ENCODE peak calls at places on chromosomes 4 and X, in eight cellular contexts. K is fibroblast of the aortic adventitia; P is NT2/D1; T is NCI-H345; E is naive thymus-derived CD4-positive, alpha-beta T cell; M is substantia nigra; U is CD8-positive, alpha-beta T cell; C is retina. G is an unnamed sample.

GRCh38 chr4:169314906-169315305 is 44.1 kb upstream of the SH3RF1 start:
- DNase-seq in K (peak; percentile 58), P (no peak), T (peak; percentile 82), E (no peak), M (peak; percentile 7), U (no peak), C (no peak), G (no peak)

GRCh38 chrX:38277136-38277535 is 50.2 kb downstream of the RPGR start:
- DNase-seq in K (no peak), P (no peak), T (no peak), E (no peak), M (no peak), U (no peak), C (no peak), G (no peak)

GRCh38 chr4:87967193-87967592 is 8.3 kb upstream of the SPP1 start:
- DNase-seq in K (no peak), P (no peak), T (peak; percentile 2), E (no peak), M (no peak), U (no peak), C (no peak), G (no peak)

GRCh38 chr4:139903845-139904244 is 238.2 kb downstream of the MGST2 start:
- DNase-seq in K (no peak), P (no peak), T (no peak), E (no peak), M (no peak), U (no peak), C (no peak), G (no peak)

GRCh38 chrX:48736303-48736702 is 25.2 kb upstream of the GLOD5 start:
- DNase-seq in K (no peak), P (no peak), T (no peak), E (peak; percentile 19), M (no peak), U (no peak), C (no peak), G (no peak)

GRCh38 chr4:129545599-129546278 is 449.8 kb downstream of the C4orf33 start:
- DNase-seq in K (peak; percentile 78), P (no peak), T (peak; percentile 12), E (no peak), M (no peak), U (no peak), C (no peak), G (peak; percentile 6)

GRCh38 chrX:86148024-86148511 is at the start of gene DACH2:
- DNase-seq in K (peak; percentile 16), P (peak; percentile 79), T (peak; percentile 53), E (peak; percentile 2), M (peak; percentile 54), U (peak; percentile 10), C (peak; percentile 82), G (no peak)

GRCh38 chrX:154486396-154487207 is at the start of gene UBL4A:
- DNase-seq in K (peak; percentile 15), P (no peak), T (peak; percentile 45), E (peak; percentile 40), M (no peak), U (peak; percentile 51), C (peak; percentile 69), G (no peak)

GRCh38 chrX:94265323-94265722 is 591.3 kb downstream of the FAM133A start:
- DNase-seq in K (no peak), P (no peak), T (no peak), E (no peak), M (no peak), U (no peak), C (no peak), G (no peak)

GRCh38 chrX:30793767-30794103 is 95.3 kb downstream of the TAB3 start:
- DNase-seq in K (no peak), P (no peak), T (no peak), E (no peak), M (no peak), U (no peak), C (no peak), G (no peak)

GRCh38 chr4:171880136-171880535 is 66.9 kb downstream of the GALNTL6 start:
- DNase-seq in K (no peak), P (no peak), T (no peak), E (no peak), M (no peak), U (no peak), C (no peak), G (peak; percentile 82)

GRCh38 chrX:101347859-101348451 is 587 bp downstream of the TIMM8A start:
- DNase-seq in K (peak; percentile 33), P (no peak), T (no peak), E (no peak), M (no peak), U (no peak), C (peak; percentile 1), G (no peak)

GRCh38 chr4:98908182-98908581 is 20.8 kb downstream of the EIF4E start:
- DNase-seq in K (no peak), P (no peak), T (no peak), E (no peak), M (no peak), U (no peak), C (no peak), G (no peak)

GRCh38 chr4:24067781-24068193 is 177.9 kb upstream of the PPARGC1A start:
- DNase-seq in K (peak; percentile 14), P (peak; percentile 6), T (no peak), E (no peak), M (no peak), U (no peak), C (peak; percentile 74), G (peak; percentile 30)

GRCh38 chrX:108397627-108398392 is 40.4 kb downstream of the COL4A6 start:
- DNase-seq in K (peak; percentile 66), P (no peak), T (no peak), E (no peak), M (no peak), U (no peak), C (no peak), G (no peak)

GRCh38 chr4:127623755-127624087 is 9.0 kb upstream of the INTU start:
- DNase-seq in K (peak; percentile 27), P (no peak), T (no peak), E (no peak), M (peak; percentile 10), U (no peak), C (no peak), G (no peak)

GRCh38 chrX:47191331-47191730 is 2.3 kb upstream of the UBA1 start:
- DNase-seq in K (no peak), P (no peak), T (peak; percentile 72), E (peak; percentile 18), M (no peak), U (peak; percentile 51), C (peak; percentile 44), G (no peak)

GRCh38 chr4:3607690-3608514 is 75.7 kb upstream of the LRPAP1 start:
- DNase-seq in K (no peak), P (no peak), T (peak; percentile 70), E (no peak), M (no peak), U (no peak), C (no peak), G (no peak)

GRCh38 chr4:186592961-186593586 is 37.7 kb upstream of the MTNR1A start:
- DNase-seq in K (no peak), P (no peak), T (no peak), E (no peak), M (no peak), U (no peak), C (no peak), G (no peak)

GRCh38 chrX:115017455-115017854 is at the start of gene IL13RA2:
- DNase-seq in K (peak; percentile 64), P (no peak), T (no peak), E (no peak), M (no peak), U (no peak), C (no peak), G (no peak)

GRCh38 chr4:71697031-71697430 is 86.8 kb downstream of the GC start:
- DNase-seq in K (no peak), P (no peak), T (no peak), E (no peak), M (no peak), U (no peak), C (no peak), G (no peak)

GRCh38 chr4:156677136-156677535 is 294.5 kb downstream of the PDGFC start:
- DNase-seq in K (peak; percentile 40), P (peak; percentile 6), T (no peak), E (no peak), M (no peak), U (no peak), C (no peak), G (no peak)

GRCh38 chr4:153514001-153514526 is 47.9 kb downstream of the TMEM131L start:
- DNase-seq in K (peak; percentile 96), P (no peak), T (no peak), E (no peak), M (no peak), U (no peak), C (no peak), G (no peak)

GRCh38 chr4:148443550-148444295 is 1.5 kb upstream of the NR3C2 start:
- DNase-seq in K (no peak), P (no peak), T (no peak), E (peak; percentile 49), M (peak; percentile 7), U (peak; percentile 34), C (peak; percentile 75), G (no peak)

GRCh38 chr4:26885912-26886274 is 25.3 kb downstream of the STIM2 start:
- DNase-seq in K (no peak), P (no peak), T (no peak), E (peak; percentile 73), M (no peak), U (no peak), C (no peak), G (no peak)

GRCh38 chr4:156505341-156505955 is 466.2 kb downstream of the PDGFC start:
- DNase-seq in K (no peak), P (peak; percentile 25), T (no peak), E (no peak), M (no peak), U (no peak), C (no peak), G (no peak)

GRCh38 chrX:77505227-77505626 is 58.0 kb downstream of the FGF16 start:
- DNase-seq in K (peak; percentile 55), P (no peak), T (no peak), E (no peak), M (no peak), U (no peak), C (no peak), G (peak; percentile 24)

G was measured in non-pigmented ciliary epithelial cell.